ENCODE peak calls at places on chromosomes 13 and 19, in seven cellular contexts. B is RWPE1, G is choroid plexus epithelial cell, C is upper lobe of left lung, S is HFFc6, I is AG10803, R is left ventricle myocardium inferior. Y is an unnamed sample.

GRCh38 chr19:45852145-45852750 is 10.7 kb downstream of the SYMPK start:
- DNase-seq in B (peak), R (no peak), G (peak), S (peak), I (no peak), C (no peak), Y (no peak)

GRCh38 chr19:35696835-35697234 is 7.5 kb upstream of the ZBTB32 start:
- DNase-seq in S (no peak), R (no peak), G (no peak), I (no peak), C (no peak), B (no peak), Y (no peak)

GRCh38 chr13:34749046-34749445 is 193.0 kb upstream of the NBEA start:
- DNase-seq in S (no peak), G (no peak), C (no peak), I (no peak), R (no peak), B (no peak), Y (no peak)

GRCh38 chr13:109684836-109685602 is 101.4 kb downstream of the IRS2 start:
- DNase-seq in I (no peak), S (no peak), G (peak), C (no peak), B (peak), R (peak), Y (no peak)

GRCh38 chr19:4326837-4327251 is 11.8 kb downstream of the STAP2 start:
- DNase-seq in G (no peak), B (no peak), C (no peak), S (no peak), I (no peak), R (no peak), Y (no peak)

GRCh38 chr19:6204212-6204611 is 68.7 kb downstream of the ACSBG2 start:
- DNase-seq in C (no peak), B (no peak), S (no peak), I (peak), R (no peak), G (peak), Y (peak)

GRCh38 chr19:46225558-46226004 is 4.0 kb upstream of the IGFL1 start:
- DNase-seq in R (no peak), G (peak), C (no peak), S (no peak), I (peak), B (no peak), Y (no peak)

GRCh38 chr19:52492201-52492960 is 35.1 kb upstream of the ZNF808 start:
- DNase-seq in R (no peak), B (no peak), S (no peak), I (no peak), C (no peak), G (no peak), Y (no peak)

GRCh38 chr19:44990459-44990858 is 10.8 kb upstream of the RELB start:
- DNase-seq in B (no peak), G (no peak), I (no peak), S (no peak), C (no peak), R (no peak), Y (no peak)

GRCh38 chr13:39779337-39780270 is 124.1 kb downstream of the COG6 start:
- DNase-seq in I (peak), C (no peak), R (no peak), B (no peak), S (peak), G (peak), Y (no peak)

GRCh38 chr13:30529085-30529815 is 63.5 kb upstream of the HMGB1 start:
- DNase-seq in S (no peak), B (no peak), C (no peak), R (no peak), I (no peak), G (no peak), Y (no peak)

GRCh38 chr19:3699071-3699740 is 1.1 kb downstream of the PIP5K1C start:
- DNase-seq in B (no peak), G (peak), C (peak), S (peak), R (peak), I (peak), Y (no peak)

GRCh38 chr13:113794764-113795173 is 35.7 kb downstream of the TMEM255B start:
- DNase-seq in I (no peak), S (no peak), B (no peak), R (no peak), C (no peak), G (no peak), Y (peak)

GRCh38 chr19:54674021-54674617 is 11.3 kb downstream of the LILRB4 start:
- DNase-seq in R (no peak), S (peak), C (no peak), B (peak), G (peak), I (peak), Y (no peak)

GRCh38 chr13:111210945-111211469 is 95.9 kb downstream of the ARHGEF7 start:
- DNase-seq in S (no peak), C (no peak), G (peak), R (no peak), B (no peak), I (peak), Y (no peak)

GRCh38 chr19:18763674-18764590 is 27.2 kb downstream of the COMP start:
- DNase-seq in C (peak), R (no peak), B (peak), G (no peak), I (peak), S (peak), Y (no peak)

GRCh38 chr19:39413269-39413902 is 917 bp downstream of the PLEKHG2 start:
- DNase-seq in C (peak), I (peak), R (peak), B (no peak), S (no peak), G (peak), Y (no peak)

GRCh38 chr19:48751835-48752510 is 468 bp downstream of the FUT1 start:
- DNase-seq in I (no peak), G (no peak), R (no peak), C (no peak), S (no peak), B (no peak), Y (no peak)

GRCh38 chr13:75373988-75374387 is 108.0 kb downstream of the TBC1D4 start:
- DNase-seq in S (no peak), B (no peak), G (no peak), C (no peak), I (no peak), R (no peak), Y (no peak)

GRCh38 chr19:15252398-15253018 is 20.3 kb upstream of the EPHX3 start:
- DNase-seq in G (peak), I (peak), R (no peak), C (no peak), B (no peak), S (peak), Y (no peak)

GRCh38 chr13:73261739-73262216 is 203.0 kb downstream of the KLF5 start:
- DNase-seq in R (no peak), I (peak), G (no peak), C (peak), S (no peak), B (peak), Y (no peak)

GRCh38 chr13:26695360-26695705 is 65.3 kb downstream of the GPR12 start:
- DNase-seq in C (no peak), R (no peak), G (no peak), I (peak), S (no peak), B (no peak), Y (no peak)

GRCh38 chr19:738509-739128 is 12.3 kb upstream of the MISP start:
- DNase-seq in R (no peak), S (no peak), B (no peak), C (no peak), I (no peak), G (no peak), Y (no peak)

GRCh38 chr19:49696865-49697264 is 5.9 kb downstream of the CPT1C start:
- DNase-seq in R (no peak), G (no peak), B (no peak), S (no peak), I (no peak), C (no peak), Y (no peak)

GRCh38 chr19:662207-662961 is 630 bp downstream of the RNF126 start:
- DNase-seq in R (no peak), G (peak), B (peak), S (no peak), I (peak), C (peak), Y (no peak)

GRCh38 chr19:4817467-4818277 is 13.8 kb downstream of the TICAM1 start:
- DNase-seq in C (no peak), S (no peak), G (no peak), B (no peak), I (no peak), R (peak), Y (no peak)

GRCh38 chr19:40269216-40269940 is 15.8 kb downstream of the AKT2 start:
- DNase-seq in G (no peak), I (no peak), B (no peak), C (no peak), S (no peak), R (no peak), Y (no peak)

GRCh38 chr19:16229322-16229641 is 31.6 kb downstream of the AP1M1 start:
- DNase-seq in C (no peak), I (no peak), S (no peak), B (no peak), G (no peak), R (no peak), Y (no peak)

GRCh38 chr19:4969772-4970531 is 1.0 kb downstream of the KDM4B start:
- DNase-seq in G (peak), S (no peak), R (no peak), C (peak), I (peak), B (no peak), Y (no peak)

GRCh38 chr19:5547881-5548280 is 19.9 kb downstream of the TINCR start:
- DNase-seq in I (peak), C (no peak), R (no peak), S (peak), G (peak), B (peak), Y (no peak)

GRCh38 chr19:12969292-12969988 is at the start of gene DAND5:
- DNase-seq in C (no peak), G (no peak), I (no peak), R (peak), S (no peak), B (no peak), Y (no peak)

GRCh38 chr13:72121466-72121865 is 254.5 kb upstream of the DACH1 start:
- DNase-seq in G (no peak), B (no peak), I (no peak), S (no peak), C (no peak), R (no peak), Y (no peak)

GRCh38 chr13:93180376-93180966 is 46.1 kb upstream of the GPC6 start:
- DNase-seq in I (peak), G (peak), C (no peak), B (no peak), R (no peak), S (no peak), Y (no peak)

DNA sequence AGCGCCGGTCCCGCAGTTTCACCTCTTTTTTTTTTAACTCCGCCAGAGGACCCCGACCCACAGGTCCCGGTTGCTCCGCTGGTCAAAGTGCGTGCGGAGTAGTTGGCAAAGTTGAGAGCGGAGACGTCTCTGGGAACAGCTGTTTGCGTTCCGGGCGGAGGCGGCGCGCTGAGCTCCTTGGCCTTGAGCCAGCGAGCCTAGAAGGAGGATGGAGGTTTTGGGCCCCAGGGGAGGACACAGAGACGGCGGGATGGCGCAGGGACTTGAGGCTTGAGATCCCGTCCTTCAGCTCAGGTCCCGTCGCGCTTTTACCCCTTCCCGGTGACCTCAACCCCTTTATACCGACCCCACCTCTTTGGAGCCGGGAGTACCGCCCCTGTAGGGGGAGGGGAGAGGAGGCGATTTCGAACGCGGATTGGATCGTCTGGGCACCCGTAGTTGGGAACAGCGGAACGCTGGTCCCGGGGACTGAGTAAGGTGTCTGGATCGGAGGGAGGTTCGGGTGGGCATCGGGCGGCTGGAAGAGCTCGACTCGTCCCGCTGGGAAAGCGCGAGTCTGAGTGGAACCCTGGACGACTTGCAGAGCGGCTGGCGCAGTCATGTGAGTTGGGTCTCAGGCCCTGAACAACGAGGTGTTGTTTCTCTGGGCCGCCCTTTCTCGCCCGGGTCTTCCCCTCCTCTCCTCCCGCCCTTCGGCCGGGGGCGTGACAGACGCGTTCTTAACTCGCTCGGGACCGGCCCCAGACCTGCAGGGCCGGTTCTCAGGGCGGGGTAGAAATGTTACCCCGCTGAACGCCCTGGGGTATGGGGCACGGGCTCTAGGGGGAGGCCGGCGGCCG is at the start of gene WBP4:
- DNase-seq in R (peak), C (peak), S (peak), I (peak), G (peak), B (peak), Y (peak)
- TF ChIP-seq CTCF in R (peak), C (peak), S (no peak), I (peak), G (peak), B (no peak), Y (peak)

DNA sequence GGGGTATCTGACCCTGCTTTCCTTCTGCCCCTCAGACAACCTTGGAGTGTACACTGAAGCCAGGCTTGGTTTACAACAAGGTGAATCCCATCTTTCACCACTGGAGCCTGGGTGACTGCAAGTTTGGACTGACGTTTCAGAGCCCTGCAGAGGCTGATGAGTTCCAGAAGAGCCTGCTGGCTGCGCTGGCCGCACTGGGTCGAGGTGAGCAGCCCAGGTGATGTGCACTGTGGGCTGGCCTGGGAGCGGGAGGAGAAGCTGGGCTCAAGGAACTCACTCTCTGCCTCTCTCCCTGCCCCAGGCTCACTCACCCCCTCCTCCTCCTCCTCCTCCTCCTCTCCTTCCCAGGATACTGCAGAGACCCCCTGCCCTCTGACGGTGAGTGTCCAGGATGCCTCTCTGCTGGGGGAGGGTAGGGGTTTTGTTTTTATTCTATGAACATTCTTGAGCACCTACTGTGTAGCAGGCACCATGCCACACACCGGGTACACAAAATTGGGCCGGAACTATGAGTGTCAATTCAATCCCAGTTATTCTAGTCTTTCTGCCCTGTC is 3.5 kb downstream of the SPRED3 start:
- DNase-seq in R (no peak), G (no peak), I (no peak), B (no peak), C (no peak), S (no peak), Y (no peak)
- TF ChIP-seq CTCF in R (no peak), G (no peak), I (no peak), B (no peak), C (no peak), S (no peak), Y (no peak)

DNA sequence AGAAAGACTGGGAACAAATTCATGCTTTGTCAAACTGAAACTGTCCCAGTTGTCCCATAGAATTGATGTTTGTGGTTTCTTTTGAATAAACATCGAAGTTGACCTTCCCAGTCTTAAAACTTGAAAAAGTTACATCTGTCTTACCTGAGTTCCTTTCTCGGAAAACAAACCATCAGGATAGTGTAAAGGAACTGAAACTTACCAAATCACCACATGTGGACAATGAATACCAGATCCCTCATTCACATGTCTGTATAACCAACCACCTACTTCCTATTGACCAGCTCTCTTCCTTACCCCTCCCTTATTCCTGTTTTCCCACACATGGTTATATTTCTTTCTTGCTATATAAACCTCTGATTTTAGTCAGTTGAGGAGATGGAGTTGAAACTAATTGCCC is 791.7 kb upstream of the PCDH20 start:
- DNase-seq in I (no peak), C (no peak), S (no peak), R (no peak), B (no peak), G (no peak), Y (no peak)
- TF ChIP-seq CTCF in I (no peak), C (no peak), S (no peak), R (no peak), B (no peak), G (no peak), Y (no peak)

GRCh38 chr13:25469179-25469545 is 97.4 kb downstream of the ATP8A2 start:
- DNase-seq in C (no peak), I (no peak), B (no peak), S (no peak), G (no peak), R (no peak), Y (no peak)

GRCh38 chr13:25462301-25463125 is 90.7 kb downstream of the ATP8A2 start:
- DNase-seq in G (peak), C (no peak), B (no peak), R (no peak), I (no peak), S (no peak), Y (no peak)

GRCh38 chr13:25468330-25469178 is 96.8 kb downstream of the ATP8A2 start:
- DNase-seq in R (no peak), C (peak), I (no peak), S (no peak), B (peak), G (peak), Y (no peak)

GRCh38 chr13:25463496-25463895 is 91.7 kb downstream of the ATP8A2 start:
- DNase-seq in R (no peak), G (peak), B (peak), I (peak), S (peak), C (no peak), Y (no peak)

GRCh38 chr13:25466880-25467279 is 95.1 kb downstream of the ATP8A2 start:
- DNase-seq in I (no peak), S (no peak), B (no peak), C (no peak), R (no peak), G (no peak), Y (no peak)
- TF ChIP-seq CTCF in I (no peak), S (no peak), B (no peak), C (no peak), R (no peak), G (no peak), Y (no peak)

GRCh38 chr19:27966390-27966816 is 1246.5 kb downstream of the UQCRFS1 start:
- DNase-seq in R (no peak), C (no peak), I (peak), S (peak), B (peak), G (peak), Y (no peak)
- TF ChIP-seq CTCF in R (peak), C (no peak), I (peak), S (peak), B (peak), G (peak), Y (peak)

GRCh38 chr13:95301135-95301946 is at the start of gene ABCC4:
- DNase-seq in C (peak), S (peak), I (peak), R (peak), G (peak), B (peak), Y (no peak)
- TF ChIP-seq CTCF in C (peak), S (peak), I (no peak), R (no peak), G (peak), B (no peak), Y (peak)

GRCh38 chr13:43669101-43669500 is 117.7 kb downstream of the ENOX1 start:
- DNase-seq in S (no peak), B (no peak), C (no peak), R (no peak), G (no peak), I (no peak), Y (no peak)

GRCh38 chr13:43663474-43664090 is 123.2 kb downstream of the ENOX1 start:
- DNase-seq in R (no peak), B (no peak), C (no peak), S (peak), I (peak), G (peak), Y (no peak)

GRCh38 chr13:43664700-43665191 is 122.0 kb downstream of the ENOX1 start:
- DNase-seq in G (peak), C (no peak), R (peak), B (peak), S (peak), I (peak), Y (no peak)

GRCh38 chr13:43665388-43665787 is 121.4 kb downstream of the ENOX1 start:
- DNase-seq in C (no peak), I (no peak), R (no peak), G (no peak), B (no peak), S (no peak), Y (no peak)

GRCh38 chr13:43666403-43666802 is 120.4 kb downstream of the ENOX1 start:
- DNase-seq in R (no peak), C (no peak), I (no peak), G (no peak), S (no peak), B (no peak), Y (no peak)
- TF ChIP-seq CTCF in R (no peak), C (no peak), I (no peak), G (no peak), S (no peak), B (no peak), Y (no peak)

GRCh38 chr13:28527629-28528028 is 32.7 kb upstream of the FLT1 start:
- DNase-seq in C (peak), I (no peak), G (no peak), R (no peak), B (no peak), S (no peak), Y (no peak)

GRCh38 chr13:28529836-28530235 is 34.9 kb upstream of the FLT1 start:
- DNase-seq in G (no peak), I (no peak), B (no peak), S (no peak), C (no peak), R (no peak), Y (no peak)

GRCh38 chr13:28528388-28528787 is 33.5 kb upstream of the FLT1 start:
- DNase-seq in R (no peak), G (no peak), B (no peak), I (no peak), C (no peak), S (no peak), Y (no peak)

GRCh38 chr13:28530729-28531194 is 35.8 kb upstream of the FLT1 start:
- DNase-seq in S (peak), C (no peak), R (no peak), G (peak), B (no peak), I (peak), Y (no peak)

DNA sequence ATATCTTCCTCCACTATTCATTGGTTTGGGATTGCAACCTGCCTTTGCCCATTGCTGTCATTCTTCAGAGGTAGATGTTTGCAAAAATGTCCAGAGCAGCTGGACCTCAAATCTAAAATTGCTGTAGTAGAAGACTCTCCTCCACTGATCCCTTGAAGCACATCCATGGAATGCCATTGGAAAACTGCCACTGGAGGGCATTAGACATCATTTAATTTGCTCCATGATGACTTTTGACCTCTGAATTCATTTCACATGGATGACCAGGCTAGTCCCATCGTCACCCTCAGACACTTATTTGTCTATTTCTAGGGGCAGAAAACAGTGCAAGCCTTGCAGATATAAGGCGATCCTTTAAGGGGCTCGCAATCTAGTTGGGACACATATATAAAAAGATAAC is 33.9 kb upstream of the FLT1 start:
- DNase-seq in G (no peak), I (no peak), C (no peak), S (no peak), B (no peak), R (no peak), Y (no peak)
- TF ChIP-seq CTCF in G (no peak), I (no peak), C (no peak), S (peak), B (no peak), R (no peak), Y (peak)

GRCh38 chr13:37984357-37984756 is 114.8 kb upstream of the TRPC4 start:
- DNase-seq in I (no peak), C (no peak), G (no peak), R (no peak), B (no peak), S (no peak), Y (no peak)
- TF ChIP-seq CTCF in I (no peak), C (no peak), G (no peak), R (no peak), B (no peak), S (peak), Y (peak)